ENCODE peak calls at places on chromosomes 12 and 14, in four cellular contexts. One of them, this sample, is unnamed.

GRCh38 chr14:54083549-54084239 is 127.1 kb upstream of the BMP4 start:
- DNase-seq in NCI-H446 treated with DMSO at 0.1 percent for 48 hours: no peak
- DNase-seq in PC-3: peak; percentile 57
- DNase-seq in NCI-H1092: no peak
- DNase-seq in this sample: no peak

GRCh38 chr14:91888641-91889476 is 21.5 kb upstream of the TC2N start:
- DNase-seq in NCI-H1092: no peak
- DNase-seq in PC-3: no peak
- DNase-seq in NCI-H446 treated with DMSO at 0.1 percent for 48 hours: no peak
- DNase-seq in this sample: no peak

GRCh38 chr12:96420255-96420930 is 20.2 kb upstream of the CDK17 start:
- DNase-seq in NCI-H446 treated with DMSO at 0.1 percent for 48 hours: no peak
- DNase-seq in NCI-H1092: no peak
- DNase-seq in PC-3: no peak
- DNase-seq in this sample: no peak

GRCh38 chr12:68559984-68560822 is 50.5 kb upstream of the RAP1B start:
- DNase-seq in PC-3: no peak
- DNase-seq in NCI-H446 treated with DMSO at 0.1 percent for 48 hours: peak; percentile 50
- DNase-seq in NCI-H1092: no peak
- DNase-seq in this sample: no peak

GRCh38 chr14:23321572-23322547 is 603 bp downstream of the PABPN1 start:
- DNase-seq in PC-3: peak; percentile 44
- DNase-seq in NCI-H446 treated with DMSO at 0.1 percent for 48 hours: no peak
- DNase-seq in NCI-H1092: no peak
- DNase-seq in this sample: peak; percentile 21

GRCh38 chr14:21941885-21942284 is 268.3 kb upstream of the OR4E1 start:
- DNase-seq in NCI-H1092: no peak
- DNase-seq in PC-3: no peak
- DNase-seq in NCI-H446 treated with DMSO at 0.1 percent for 48 hours: no peak
- DNase-seq in this sample: no peak

GRCh38 chr12:115960868-115961802 is 316.4 kb downstream of the MED13L start:
- DNase-seq in NCI-H1092: no peak
- DNase-seq in NCI-H446 treated with DMSO at 0.1 percent for 48 hours: no peak
- DNase-seq in PC-3: no peak
- DNase-seq in this sample: no peak

GRCh38 chr14:101594511-101595148 is 33.3 kb downstream of the DIO3 start:
- DNase-seq in PC-3: no peak
- DNase-seq in NCI-H446 treated with DMSO at 0.1 percent for 48 hours: no peak
- DNase-seq in NCI-H1092: no peak
- DNase-seq in this sample: no peak

GRCh38 chr12:27531916-27532315 is 7.9 kb downstream of the PPFIBP1 start:
- DNase-seq in PC-3: no peak
- DNase-seq in NCI-H446 treated with DMSO at 0.1 percent for 48 hours: no peak
- DNase-seq in NCI-H1092: no peak
- DNase-seq in this sample: no peak

GRCh38 chr14:61153914-61154545 is 127.1 kb downstream of the TMEM30B start:
- DNase-seq in NCI-H446 treated with DMSO at 0.1 percent for 48 hours: no peak
- DNase-seq in PC-3: no peak
- DNase-seq in NCI-H1092: no peak
- DNase-seq in this sample: no peak

GRCh38 chr12:70920251-70920851 is at the start of gene PTPRR:
- DNase-seq in NCI-H1092: peak; percentile 10
- DNase-seq in PC-3: no peak
- DNase-seq in NCI-H446 treated with DMSO at 0.1 percent for 48 hours: no peak
- DNase-seq in this sample: no peak

GRCh38 chr12:1130164-1130563 is 139.1 kb downstream of the ERC1 start:
- DNase-seq in PC-3: peak; percentile 30
- DNase-seq in NCI-H446 treated with DMSO at 0.1 percent for 48 hours: no peak
- DNase-seq in NCI-H1092: no peak
- DNase-seq in this sample: no peak

GRCh38 chr14:56809262-56810215 is 740 bp downstream of the OTX2 start:
- DNase-seq in PC-3: no peak
- DNase-seq in NCI-H1092: no peak
- DNase-seq in NCI-H446 treated with DMSO at 0.1 percent for 48 hours: no peak
- DNase-seq in this sample: no peak

GRCh38 chr12:103840881-103841689 is at the start of gene NT5DC3:
- DNase-seq in NCI-H446 treated with DMSO at 0.1 percent for 48 hours: peak; percentile 67
- DNase-seq in PC-3: peak; percentile 89
- DNase-seq in NCI-H1092: peak; percentile 50
- DNase-seq in this sample: no peak

GRCh38 chr14:24913026-24913425 is 136.9 kb downstream of the STXBP6 start:
- DNase-seq in PC-3: no peak
- DNase-seq in NCI-H446 treated with DMSO at 0.1 percent for 48 hours: no peak
- DNase-seq in NCI-H1092: no peak
- DNase-seq in this sample: no peak

GRCh38 chr12:51160814-51161459 is 12.0 kb downstream of the TFCP2 start:
- DNase-seq in NCI-H1092: no peak
- DNase-seq in NCI-H446 treated with DMSO at 0.1 percent for 48 hours: no peak
- DNase-seq in PC-3: no peak
- DNase-seq in this sample: no peak